ENCODE peak calls at places on chromosomes 11 and 22, in four cellular contexts. One of them, this sample, is unnamed.
A peak's percentile ranks its signal among the peaks of the same experiment; 100 is the strongest.

GRCh38 chr11:120587299-120587698 is 75.8 kb downstream of the GRIK4 start:
- DNase-seq in hepatocyte: no peak
- DNase-seq in OCI-LY7: no peak
- DNase-seq in Caco-2: no peak
- DNase-seq in this sample: no peak

GRCh38 chr11:11813288-11813962 is 28.3 kb upstream of the USP47 start:
- DNase-seq in hepatocyte: peak; percentile 82
- DNase-seq in OCI-LY7: no peak
- DNase-seq in Caco-2: peak; percentile 70
- DNase-seq in this sample: no peak

GRCh38 chr11:8638300-8638699 is 44.2 kb downstream of the TRIM66 start:
- DNase-seq in OCI-LY7: no peak
- DNase-seq in Caco-2: no peak
- DNase-seq in hepatocyte: no peak
- DNase-seq in this sample: no peak

GRCh38 chr11:130118636-130119387 is 40.8 kb upstream of the ST14 start:
- DNase-seq in Caco-2: no peak
- DNase-seq in hepatocyte: no peak
- DNase-seq in OCI-LY7: peak; percentile 83
- DNase-seq in this sample: no peak

GRCh38 chr22:22578702-22579424 is 19.8 kb upstream of the PRAME start:
- DNase-seq in hepatocyte: peak; percentile 39
- DNase-seq in OCI-LY7: no peak
- DNase-seq in Caco-2: no peak
- DNase-seq in this sample: peak; percentile 54

GRCh38 chr11:119446871-119447663 is 24.1 kb upstream of the THY1 start:
- DNase-seq in hepatocyte: no peak
- DNase-seq in OCI-LY7: no peak
- DNase-seq in Caco-2: no peak
- DNase-seq in this sample: no peak

GRCh38 chr22:22124374-22124773 is 120.2 kb upstream of the VPREB1 start:
- DNase-seq in OCI-LY7: no peak
- DNase-seq in hepatocyte: no peak
- DNase-seq in Caco-2: no peak
- DNase-seq in this sample: no peak

GRCh38 chr11:20363500-20364411 is at the start of gene HTATIP2:
- DNase-seq in Caco-2: peak; percentile 81
- DNase-seq in OCI-LY7: no peak
- DNase-seq in hepatocyte: peak; percentile 76
- DNase-seq in this sample: no peak

GRCh38 chr11:81224396-81224795 is 1509.3 kb downstream of the FAM181B start:
- DNase-seq in hepatocyte: no peak
- DNase-seq in OCI-LY7: no peak
- DNase-seq in Caco-2: no peak
- DNase-seq in this sample: no peak

GRCh38 chr11:1351278-1351937 is 38.3 kb upstream of the BRSK2 start:
- DNase-seq in hepatocyte: no peak
- DNase-seq in OCI-LY7: no peak
- DNase-seq in Caco-2: peak; percentile 66
- DNase-seq in this sample: no peak

GRCh38 chr11:65555693-65556231 is 2.4 kb downstream of the LTBP3 start:
- DNase-seq in Caco-2: peak; percentile 59
- DNase-seq in OCI-LY7: no peak
- DNase-seq in hepatocyte: peak; percentile 80
- DNase-seq in this sample: peak; percentile 73

GRCh38 chr11:1796297-1797011 is 32.7 kb upstream of the CTSD start:
- DNase-seq in Caco-2: peak; percentile 36
- DNase-seq in OCI-LY7: no peak
- DNase-seq in hepatocyte: no peak
- DNase-seq in this sample: no peak

GRCh38 chr11:111957663-111958415 is 20.7 kb downstream of the DIXDC1 start:
- DNase-seq in OCI-LY7: no peak
- DNase-seq in Caco-2: no peak
- DNase-seq in hepatocyte: no peak
- DNase-seq in this sample: peak; percentile 91

GRCh38 chr11:6647282-6647679 is 8.3 kb downstream of the DCHS1 start:
- DNase-seq in OCI-LY7: no peak
- DNase-seq in hepatocyte: peak; percentile 49
- DNase-seq in Caco-2: no peak
- DNase-seq in this sample: no peak

GRCh38 chr11:74777038-74777437 is 28.4 kb downstream of the RNF169 start:
- DNase-seq in hepatocyte: no peak
- DNase-seq in OCI-LY7: no peak
- DNase-seq in Caco-2: no peak
- DNase-seq in this sample: no peak

GRCh38 chr11:121936781-121937447 is 179.1 kb downstream of the BLID start:
- DNase-seq in Caco-2: no peak
- DNase-seq in OCI-LY7: no peak
- DNase-seq in hepatocyte: no peak
- DNase-seq in this sample: no peak

GRCh38 chr11:17719028-17719939 is at the start of gene MYOD1:
- DNase-seq in hepatocyte: no peak
- DNase-seq in OCI-LY7: no peak
- DNase-seq in Caco-2: no peak
- DNase-seq in this sample: peak; percentile 100

GRCh38 chr11:72782081-72782920 is 11.5 kb downstream of the STARD10 start:
- DNase-seq in OCI-LY7: peak; percentile 18
- DNase-seq in hepatocyte: peak; percentile 57
- DNase-seq in Caco-2: peak; percentile 60
- DNase-seq in this sample: no peak

GRCh38 chr11:10592331-10592730 is 23.9 kb upstream of the LYVE1 start:
- DNase-seq in OCI-LY7: no peak
- DNase-seq in Caco-2: peak; percentile 15
- DNase-seq in hepatocyte: peak; percentile 48
- DNase-seq in this sample: no peak

GRCh38 chr11:117232022-117232878 is at the start of the genes PCSK7 and RNF214:
- DNase-seq in Caco-2: peak; percentile 92
- DNase-seq in OCI-LY7: peak; percentile 88
- DNase-seq in hepatocyte: peak; percentile 93
- DNase-seq in this sample: peak; percentile 72

GRCh38 chr11:134581121-134581626 is 169.1 kb upstream of the B3GAT1 start:
- DNase-seq in OCI-LY7: no peak
- DNase-seq in Caco-2: no peak
- DNase-seq in hepatocyte: no peak
- DNase-seq in this sample: no peak

GRCh38 chr22:37163618-37164534 is 14.2 kb upstream of the IL2RB start:
- DNase-seq in OCI-LY7: no peak
- DNase-seq in Caco-2: no peak
- DNase-seq in hepatocyte: no peak
- DNase-seq in this sample: no peak

GRCh38 chr11:73426184-73426845 is 50.1 kb downstream of the RELT start:
- DNase-seq in OCI-LY7: no peak
- DNase-seq in Caco-2: no peak
- DNase-seq in hepatocyte: no peak
- DNase-seq in this sample: no peak

GRCh38 chr11:75562836-75563484 is 907 bp downstream of the SERPINH1 start:
- DNase-seq in Caco-2: peak; percentile 56
- DNase-seq in OCI-LY7: no peak
- DNase-seq in hepatocyte: peak; percentile 80
- DNase-seq in this sample: peak; percentile 71

GRCh38 chr11:134683860-134684259 is 271.8 kb upstream of the B3GAT1 start:
- DNase-seq in hepatocyte: no peak
- DNase-seq in Caco-2: no peak
- DNase-seq in OCI-LY7: no peak
- DNase-seq in this sample: no peak

GRCh38 chr22:50098052-50098451 is 8.2 kb downstream of the MOV10L1 start:
- DNase-seq in OCI-LY7: no peak
- DNase-seq in Caco-2: no peak
- DNase-seq in hepatocyte: no peak
- DNase-seq in this sample: no peak

GRCh38 chr11:1881442-1882264 is 10.0 kb downstream of the PRR33 start:
- DNase-seq in Caco-2: no peak
- DNase-seq in OCI-LY7: peak; percentile 73
- DNase-seq in hepatocyte: no peak
- DNase-seq in this sample: peak; percentile 50

GRCh38 chr11:101169944-101170343 is 40.3 kb upstream of the PGR start:
- DNase-seq in Caco-2: no peak
- DNase-seq in OCI-LY7: no peak
- DNase-seq in hepatocyte: no peak
- DNase-seq in this sample: no peak

GRCh38 chr11:64614927-64615326 is 23.9 kb downstream of the SLC22A12 start:
- DNase-seq in OCI-LY7: no peak
- DNase-seq in hepatocyte: no peak
- DNase-seq in Caco-2: no peak
- DNase-seq in this sample: no peak

GRCh38 chr11:64758330-64759079 is 1.3 kb downstream of the PYGM start:
- DNase-seq in hepatocyte: no peak
- DNase-seq in Caco-2: no peak
- DNase-seq in OCI-LY7: no peak
- DNase-seq in this sample: no peak

GRCh38 chr11:44574620-44575287 is 9.3 kb downstream of the CD82 start:
- DNase-seq in hepatocyte: no peak
- DNase-seq in OCI-LY7: peak; percentile 34
- DNase-seq in Caco-2: no peak
- DNase-seq in this sample: no peak

GRCh38 chr11:67463680-67464410 is 5.2 kb downstream of the TMEM134 start:
- DNase-seq in Caco-2: no peak
- DNase-seq in hepatocyte: no peak
- DNase-seq in OCI-LY7: no peak
- DNase-seq in this sample: no peak

GRCh38 chr22:50578776-50579310 is 616 bp upstream of the CPT1B start:
- DNase-seq in OCI-LY7: no peak
- DNase-seq in hepatocyte: no peak
- DNase-seq in Caco-2: no peak
- DNase-seq in this sample: no peak

GRCh38 chr11:6604081-6604626 is 580 bp downstream of the ILK start:
- DNase-seq in OCI-LY7: peak; percentile 84
- DNase-seq in hepatocyte: peak; percentile 79
- DNase-seq in Caco-2: peak; percentile 60
- DNase-seq in this sample: peak; percentile 32

GRCh38 chr22:42685941-42686666 is 34.6 kb downstream of the A4GALT start:
- DNase-seq in hepatocyte: peak; percentile 44
- DNase-seq in Caco-2: no peak
- DNase-seq in OCI-LY7: no peak
- DNase-seq in this sample: peak; percentile 87
- H3K4me1 ChIP-seq in hepatocyte: peaks cover 55% of the 10 kb centered on the region
- H3K4me1 ChIP-seq in Caco-2: peaks cover 58% of the 10 kb centered on the region
- H3K4me1 ChIP-seq in OCI-LY7: peaks cover 14% of the 10 kb centered on the region
- H3K4me1 ChIP-seq in this sample: peaks cover 33% of the 10 kb centered on the region

DNA sequence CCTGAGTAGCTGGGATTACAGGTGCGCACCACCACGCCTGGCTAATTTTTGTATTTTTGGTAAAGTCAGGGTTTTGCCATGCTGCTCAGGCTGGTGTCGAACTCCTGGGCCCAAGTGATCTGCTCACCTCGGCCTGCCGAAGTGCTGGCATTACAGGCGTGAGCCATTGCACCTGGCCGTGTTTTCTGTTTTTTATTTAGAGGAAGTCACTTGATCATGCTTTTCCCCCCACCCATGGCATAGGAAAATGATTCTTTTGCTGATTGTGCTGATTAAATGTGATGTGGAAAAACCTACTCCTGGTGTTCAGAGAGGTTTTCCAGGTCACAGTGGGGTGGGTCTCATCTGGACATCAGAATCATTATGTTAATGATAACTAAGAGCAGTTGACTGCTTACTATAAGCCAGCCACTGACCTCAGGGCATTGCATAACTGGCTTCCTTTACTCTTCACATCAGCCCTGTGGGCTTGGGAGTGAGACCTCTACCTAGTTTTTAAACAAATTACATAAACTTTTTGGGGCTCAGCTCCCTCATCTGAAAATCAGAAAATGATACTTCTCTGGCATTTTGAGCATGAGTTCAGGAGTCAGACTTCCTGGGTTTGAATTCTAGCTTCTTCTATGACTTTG is 71.0 kb downstream of the PTPRJ start:
- DNase-seq in OCI-LY7: peak; percentile 55
- DNase-seq in Caco-2: no peak
- DNase-seq in hepatocyte: no peak
- DNase-seq in this sample: no peak
- H3K4me1 ChIP-seq in OCI-LY7: peaks cover 88% of the 10 kb centered on the region
- H3K4me1 ChIP-seq in Caco-2: peaks cover 39% of the 10 kb centered on the region
- H3K4me1 ChIP-seq in hepatocyte: peaks cover 34% of the 10 kb centered on the region
- H3K4me1 ChIP-seq in this sample: no peaks in the 10 kb centered on the region

DNA sequence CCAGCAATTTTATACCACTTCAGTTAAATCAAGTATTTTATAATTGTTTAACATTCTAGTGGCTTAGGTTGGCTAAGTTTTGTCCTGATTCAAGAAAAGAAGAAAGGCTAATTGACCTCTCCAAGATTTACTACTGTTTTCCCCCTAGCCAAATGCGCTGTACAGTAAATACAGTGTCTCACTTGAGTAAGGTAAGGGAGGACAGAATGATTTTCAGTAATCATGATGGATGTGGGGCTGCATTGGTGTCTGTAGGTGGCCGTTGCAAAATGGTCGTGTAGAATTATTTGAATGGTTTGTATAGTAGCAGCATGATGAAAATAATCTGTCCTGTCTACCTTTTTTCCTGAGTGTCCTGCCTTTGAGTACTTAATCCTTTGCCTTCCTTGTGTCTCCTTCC is 4.6 kb downstream of the CECR2 start:
- DNase-seq in Caco-2: no peak
- DNase-seq in OCI-LY7: no peak
- DNase-seq in hepatocyte: no peak
- DNase-seq in this sample: no peak
- H3K4me1 ChIP-seq in Caco-2: no peaks in the 10 kb centered on the region
- H3K4me1 ChIP-seq in OCI-LY7: peaks cover 2% of the 10 kb centered on the region
- H3K4me1 ChIP-seq in hepatocyte: peaks cover 3% of the 10 kb centered on the region
- H3K4me1 ChIP-seq in this sample: peaks cover 3% of the 10 kb centered on the region

GRCh38 chr11:126115820-126116319 is 53.2 kb upstream of the CDON start:
- DNase-seq in Caco-2: peak; percentile 80
- DNase-seq in OCI-LY7: no peak
- DNase-seq in hepatocyte: peak; percentile 90
- DNase-seq in this sample: peak; percentile 76
- H3K4me1 ChIP-seq in Caco-2: no peaks in the 10 kb centered on the region
- H3K4me1 ChIP-seq in OCI-LY7: no peaks in the 10 kb centered on the region
- H3K4me1 ChIP-seq in hepatocyte: peaks cover 47% of the 10 kb centered on the region
- H3K4me1 ChIP-seq in this sample: peaks cover 57% of the 10 kb centered on the region

DNA sequence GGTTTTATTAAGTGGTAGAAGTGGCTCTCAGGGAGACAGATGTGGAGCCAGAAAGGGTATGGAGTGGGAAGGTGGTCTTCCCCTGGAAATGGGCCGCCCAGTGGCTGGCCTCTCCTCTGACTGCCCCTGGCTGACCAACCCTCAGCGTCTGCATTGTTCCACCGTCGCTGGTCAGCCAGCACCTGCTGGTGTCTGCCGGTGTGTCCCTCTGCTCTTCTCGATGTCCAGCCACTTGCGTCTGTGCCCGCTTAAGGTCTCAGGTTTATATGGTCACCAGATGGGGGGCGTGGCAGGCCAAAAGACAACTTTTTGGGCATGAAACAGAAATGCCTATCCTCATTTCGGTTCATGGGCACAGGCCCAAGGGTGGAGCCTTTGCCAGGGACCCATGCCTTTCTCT is 1221.5 kb downstream of the JRKL start:
- DNase-seq in Caco-2: no peak
- DNase-seq in OCI-LY7: no peak
- DNase-seq in hepatocyte: no peak
- DNase-seq in this sample: no peak
- H3K4me1 ChIP-seq in Caco-2: no peaks in the 10 kb centered on the region
- H3K4me1 ChIP-seq in OCI-LY7: no peaks in the 10 kb centered on the region
- H3K4me1 ChIP-seq in hepatocyte: no peaks in the 10 kb centered on the region
- H3K4me1 ChIP-seq in this sample: no peaks in the 10 kb centered on the region